ENCODE peak calls at places on chromosomes 16 and 17, in five cellular contexts. E is fibroblast of mammary gland, R is A549, H is fibroblast of pulmonary artery, L is dorsolateral prefrontal cortex. O is an unnamed sample.

GRCh38 chr17:83154311-83155127 is 75.1 kb downstream of the METRNL start:
- DNase-seq in E (no peak), R (no peak), H (no peak), L (no peak), O (no peak)

GRCh38 chr17:21371511-21372081 is 4.6 kb upstream of the KCNJ12 start:
- DNase-seq in E (no peak), R (no peak), H (no peak), L (no peak), O (no peak)

GRCh38 chr17:75365009-75365930 is 40.2 kb downstream of the GRB2 start:
- DNase-seq in E (no peak), R (no peak), H (no peak), L (no peak), O (no peak)

GRCh38 chr16:84281077-84281476 is 13.6 kb upstream of the WFDC1 start:
- DNase-seq in E (peak), R (no peak), H (peak), L (no peak), O (no peak)

GRCh38 chr17:17159571-17159970 is 46.6 kb downstream of the PLD6 start:
- DNase-seq in E (no peak), R (no peak), H (no peak), L (no peak), O (no peak)

GRCh38 chr16:64893386-64893785 is 228.5 kb downstream of the CDH11 start:
- DNase-seq in E (no peak), R (no peak), H (no peak), L (no peak), O (no peak)

GRCh38 chr16:27935076-27935475 is 128.4 kb downstream of the GSG1L start:
- DNase-seq in E (no peak), R (no peak), H (no peak), L (no peak), O (no peak)

GRCh38 chr16:83552193-83552592 is 255.6 kb upstream of the HSBP1 start:
- DNase-seq in E (peak), R (no peak), H (peak), L (no peak), O (no peak)

GRCh38 chr17:64384253-64385186 is 6.1 kb downstream of the PECAM1 start:
- DNase-seq in E (no peak), R (no peak), H (no peak), L (no peak), O (no peak)

GRCh38 chr17:7323731-7324437 is 5.3 kb downstream of the NEURL4 start:
- DNase-seq in E (peak), R (peak), H (peak), L (peak), O (peak)

GRCh38 chr16:87431926-87432325 is 39.8 kb downstream of the MAP1LC3B start:
- DNase-seq in E (peak), R (no peak), H (peak), L (peak), O (no peak)

GRCh38 chr17:65463242-65463641 is 98.2 kb downstream of the AXIN2 start:
- DNase-seq in E (peak), R (no peak), H (peak), L (no peak), O (no peak)

GRCh38 chr16:65809627-65810026 is 556.9 kb upstream of the CDH5 start:
- DNase-seq in E (no peak), R (no peak), H (no peak), L (no peak), O (no peak)

GRCh38 chr17:27906238-27906603 is 13.1 kb upstream of the LYRM9 start:
- DNase-seq in E (no peak), R (no peak), H (no peak), L (no peak), O (no peak)

GRCh38 chr17:19770985-19771710 is 23.1 kb upstream of the ALDH3A1 start:
- DNase-seq in E (no peak), R (no peak), H (no peak), L (no peak), O (no peak)

GRCh38 chr16:77225182-77225581 is 26.0 kb downstream of the SYCE1L start:
- DNase-seq in E (no peak), R (no peak), H (no peak), L (no peak), O (no peak)

GRCh38 chr16:89918453-89919347 is at the start of gene MC1R:
- DNase-seq in E (peak), R (peak), H (peak), L (no peak), O (no peak)

GRCh38 chr16:81873843-81874752 is 95.0 kb downstream of the PLCG2 start:
- DNase-seq in E (peak), R (peak), H (peak), L (peak), O (no peak)

GRCh38 chr16:46929378-46930332 is 43.8 kb downstream of the DNAJA2 start:
- DNase-seq in E (peak), R (peak), H (peak), L (peak), O (peak)

GRCh38 chr17:40686192-40686591 is 17.4 kb downstream of the KRT24 start:
- DNase-seq in E (no peak), R (no peak), H (no peak), L (no peak), O (no peak)

GRCh38 chr16:28279006-28279405 is 13.3 kb upstream of the SBK1 start:
- DNase-seq in E (no peak), R (no peak), H (no peak), L (no peak), O (no peak)

GRCh38 chr16:69150146-69150865 is 17.9 kb downstream of the UTP4 start:
- DNase-seq in E (peak), R (peak), H (peak), L (peak), O (no peak)

GRCh38 chr17:40253565-40253964 is 34.1 kb upstream of the CDC6 start:
- DNase-seq in E (no peak), R (no peak), H (no peak), L (no peak), O (no peak)

GRCh38 chr17:11300738-11301137 is 59.7 kb downstream of the SHISA6 start:
- DNase-seq in E (no peak), R (no peak), H (no peak), L (no peak), O (no peak)

GRCh38 chr16:1538804-1539520 is 5.5 kb downstream of the TMEM204 start:
- DNase-seq in E (no peak), R (no peak), H (no peak), L (no peak), O (peak)

GRCh38 chr17:17052462-17053221 is 10.4 kb downstream of the MPRIP start:
- DNase-seq in E (no peak), R (no peak), H (no peak), L (no peak), O (no peak)

GRCh38 chr17:45018514-45019176 is 32.8 kb downstream of the DCAKD start:
- DNase-seq in E (peak), R (no peak), H (no peak), L (peak), O (no peak)

GRCh38 chr17:45019177-45019711 is 32.2 kb downstream of the DCAKD start:
- DNase-seq in E (peak), R (peak), H (peak), L (peak), O (no peak)

GRCh38 chr17:45013021-45013997 is 38.1 kb downstream of the DCAKD start:
- DNase-seq in E (peak), R (no peak), H (no peak), L (no peak), O (no peak)

GRCh38 chr17:45016237-45016636 is 35.2 kb downstream of the DCAKD start:
- DNase-seq in E (no peak), R (no peak), H (no peak), L (no peak), O (no peak)

DNA sequence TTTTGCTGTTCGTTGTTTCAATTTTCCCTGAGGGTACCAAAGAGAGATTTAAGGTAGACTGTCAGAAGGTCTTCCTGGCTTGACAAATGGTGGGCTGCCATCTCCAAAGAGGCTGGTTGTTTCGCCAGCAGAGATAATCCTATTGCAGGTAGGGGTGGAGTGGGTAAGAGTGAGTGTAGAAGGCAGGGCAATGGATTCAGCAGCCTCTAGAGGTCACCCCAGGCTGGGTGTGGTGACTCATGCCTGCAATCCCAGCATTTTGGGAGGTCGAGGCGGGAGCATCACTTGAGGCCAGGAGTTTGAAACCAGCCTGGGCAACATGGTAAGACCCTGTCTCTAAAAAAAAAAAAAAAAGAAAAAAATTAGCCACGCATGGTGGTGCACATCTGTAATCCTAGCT is 34.6 kb downstream of the DCAKD start:
- DNase-seq in E (peak), R (peak), H (no peak), L (no peak), O (no peak)
- TF ChIP-seq CTCF in E (peak), R (peak), H (peak), L (no peak), O (peak)

DNA sequence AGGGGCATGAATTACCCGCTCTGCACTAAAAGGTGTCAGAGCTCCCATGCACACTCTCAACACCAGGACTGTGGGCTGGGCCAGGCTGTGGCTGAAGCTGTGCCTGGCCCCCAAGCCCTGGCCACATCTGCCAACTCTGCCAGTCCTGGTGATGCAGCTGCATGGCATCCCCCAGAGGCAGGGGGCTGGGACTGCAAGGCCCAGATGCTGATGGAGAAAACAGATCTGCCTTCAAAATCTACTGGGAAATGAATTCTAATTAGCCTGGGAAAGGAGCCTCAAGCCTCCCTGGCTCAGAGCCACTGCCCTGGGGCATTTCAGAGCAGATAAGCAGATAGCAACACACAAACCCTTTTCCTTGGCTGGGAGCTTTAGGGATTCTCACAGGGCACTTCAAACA is 3.4 kb downstream of the CHST6 start:
- DNase-seq in E (no peak), R (peak), H (no peak), L (peak), O (no peak)
- TF ChIP-seq CTCF in E (no peak), R (no peak), H (no peak), L (peak), O (no peak)

DNA sequence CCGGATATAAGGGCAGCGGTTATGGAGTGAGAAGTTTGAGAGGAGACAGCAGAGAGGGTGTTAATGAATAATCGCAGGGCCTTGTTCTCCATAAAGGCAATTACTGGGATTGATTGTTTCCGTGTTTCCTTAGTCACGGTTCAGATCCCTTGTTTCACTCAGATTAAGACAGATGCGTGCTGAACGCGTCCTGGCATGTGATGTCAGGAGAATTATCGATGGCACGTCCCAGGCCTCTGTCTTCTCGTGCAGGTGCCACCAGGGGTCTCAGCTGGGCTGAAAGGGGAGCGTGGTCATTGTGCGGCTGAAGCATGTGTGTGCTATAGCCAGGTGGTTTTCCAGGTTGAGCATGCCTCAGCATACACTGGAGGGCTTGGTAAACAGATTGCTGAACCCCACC is 142.4 kb upstream of the NOL11 start:
- DNase-seq in E (no peak), R (no peak), H (no peak), L (no peak), O (no peak)
- TF ChIP-seq CTCF in E (no peak), R (no peak), H (no peak), L (no peak), O (no peak)

GRCh38 chr16:48538746-48539484 is 71.1 kb downstream of the N4BP1 start:
- DNase-seq in E (no peak), R (no peak), H (no peak), L (no peak), O (no peak)
- TF ChIP-seq CTCF in E (peak), R (peak), H (peak), L (peak), O (no peak)

GRCh38 chr17:50048988-50049387 is 6.9 kb upstream of the ITGA3 start:
- DNase-seq in E (no peak), R (no peak), H (no peak), L (no peak), O (no peak)

GRCh38 chr17:50051082-50051576 is 4.8 kb upstream of the ITGA3 start:
- DNase-seq in E (peak), R (peak), H (peak), L (no peak), O (no peak)

GRCh38 chr17:50051606-50052005 is 4.3 kb upstream of the ITGA3 start:
- DNase-seq in E (peak), R (no peak), H (no peak), L (no peak), O (no peak)

GRCh38 chr17:50049636-50050035 is 6.3 kb upstream of the ITGA3 start:
- DNase-seq in E (peak), R (no peak), H (no peak), L (no peak), O (no peak)

GRCh38 chr17:50050431-50051032 is 5.4 kb upstream of the ITGA3 start:
- DNase-seq in E (no peak), R (no peak), H (no peak), L (no peak), O (no peak)
- TF ChIP-seq CTCF in E (no peak), R (peak), H (no peak), L (no peak), O (no peak)

GRCh38 chr17:12927541-12928425 is 90.0 kb downstream of the ELAC2 start:
- DNase-seq in E (peak), R (no peak), H (peak), L (no peak), O (no peak)

GRCh38 chr17:12924614-12925013 is 93.2 kb downstream of the ELAC2 start:
- DNase-seq in E (no peak), R (no peak), H (no peak), L (no peak), O (no peak)

GRCh38 chr17:12927001-12927400 is 90.8 kb downstream of the ELAC2 start:
- DNase-seq in E (no peak), R (no peak), H (no peak), L (no peak), O (no peak)

DNA sequence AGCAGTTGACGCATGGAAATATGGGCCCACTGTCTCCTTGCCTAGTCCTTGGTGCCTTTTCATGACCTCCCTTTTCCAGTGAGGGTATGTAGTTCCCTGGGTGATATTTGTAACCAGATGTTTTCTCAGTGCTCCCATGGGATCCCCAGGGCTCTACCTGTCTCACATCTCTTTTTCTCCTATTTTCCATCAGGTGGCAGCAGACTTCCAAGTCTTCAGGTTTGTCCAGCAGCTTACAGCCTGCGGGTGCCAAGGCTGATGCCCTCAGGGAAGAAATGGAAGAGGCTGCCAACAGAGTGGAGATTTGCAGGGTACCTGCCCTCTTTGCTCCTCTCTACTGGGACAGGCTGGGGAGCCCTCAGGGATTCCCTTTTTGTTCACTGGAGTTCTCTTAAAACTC is 89.1 kb downstream of the ELAC2 start:
- DNase-seq in E (peak), R (no peak), H (no peak), L (no peak), O (no peak)
- TF ChIP-seq CTCF in E (peak), R (peak), H (peak), L (peak), O (no peak)

DNA sequence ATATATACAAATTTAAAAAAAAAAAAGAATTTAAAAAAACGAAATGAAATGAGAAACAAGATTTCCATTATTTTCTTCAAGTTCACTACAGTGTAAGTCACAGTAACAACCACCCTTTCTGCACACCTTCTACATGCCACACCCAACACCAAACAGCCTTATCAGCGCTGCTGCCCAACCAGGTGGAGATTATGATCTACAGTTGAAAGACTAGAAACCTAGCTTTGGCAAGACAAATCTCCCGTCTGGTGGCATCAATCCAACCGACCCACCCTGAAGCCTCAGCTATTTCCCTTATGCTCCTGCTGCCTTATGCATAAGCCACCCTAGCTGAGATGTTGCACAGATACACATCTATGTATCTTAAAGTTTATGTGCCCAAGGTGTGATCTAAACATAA is 60.8 kb downstream of the PARN start:
- DNase-seq in E (no peak), R (no peak), H (no peak), L (no peak), O (no peak)
- TF ChIP-seq CTCF in E (no peak), R (no peak), H (no peak), L (no peak), O (no peak)

DNA sequence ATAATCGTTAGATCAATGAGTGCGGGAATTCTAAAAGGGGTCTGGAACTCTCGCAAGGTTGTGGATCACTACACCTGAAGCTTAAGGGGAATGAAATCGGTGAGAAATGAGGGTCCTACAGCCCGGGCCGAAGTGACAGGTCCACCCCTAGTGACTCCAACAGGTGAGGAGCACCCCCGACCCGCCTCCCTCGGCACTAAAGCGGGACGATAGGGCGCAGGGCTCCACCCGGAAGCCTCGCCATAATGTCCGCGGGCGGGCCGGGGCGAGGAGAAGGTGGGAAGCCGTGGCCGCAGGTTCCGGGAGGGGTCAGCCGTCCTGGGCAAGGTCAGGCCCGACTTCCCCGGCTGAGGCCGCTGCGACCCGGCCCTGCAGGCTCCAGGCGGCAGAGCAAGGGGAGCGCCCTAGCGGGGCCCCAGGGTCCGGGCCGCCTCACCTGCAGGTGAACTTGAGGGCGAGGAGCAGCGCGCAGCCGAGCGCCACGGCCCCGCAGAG is 569 bp downstream of the TXNDC11 start:
- DNase-seq in E (no peak), R (peak), H (no peak), L (no peak), O (no peak)
- TF ChIP-seq CTCF in E (no peak), R (no peak), H (no peak), L (no peak), O (no peak)

GRCh38 chr17:36706437-36706731 is 105.0 kb downstream of the MRM1 start:
- DNase-seq in E (no peak), R (no peak), H (no peak), L (no peak), O (no peak)

GRCh38 chr17:36703860-36704266 is 102.5 kb downstream of the MRM1 start:
- DNase-seq in E (peak), R (peak), H (peak), L (peak), O (no peak)

GRCh38 chr17:36707904-36708303 is 106.5 kb downstream of the MRM1 start:
- DNase-seq in E (no peak), R (no peak), H (no peak), L (no peak), O (no peak)

DNA sequence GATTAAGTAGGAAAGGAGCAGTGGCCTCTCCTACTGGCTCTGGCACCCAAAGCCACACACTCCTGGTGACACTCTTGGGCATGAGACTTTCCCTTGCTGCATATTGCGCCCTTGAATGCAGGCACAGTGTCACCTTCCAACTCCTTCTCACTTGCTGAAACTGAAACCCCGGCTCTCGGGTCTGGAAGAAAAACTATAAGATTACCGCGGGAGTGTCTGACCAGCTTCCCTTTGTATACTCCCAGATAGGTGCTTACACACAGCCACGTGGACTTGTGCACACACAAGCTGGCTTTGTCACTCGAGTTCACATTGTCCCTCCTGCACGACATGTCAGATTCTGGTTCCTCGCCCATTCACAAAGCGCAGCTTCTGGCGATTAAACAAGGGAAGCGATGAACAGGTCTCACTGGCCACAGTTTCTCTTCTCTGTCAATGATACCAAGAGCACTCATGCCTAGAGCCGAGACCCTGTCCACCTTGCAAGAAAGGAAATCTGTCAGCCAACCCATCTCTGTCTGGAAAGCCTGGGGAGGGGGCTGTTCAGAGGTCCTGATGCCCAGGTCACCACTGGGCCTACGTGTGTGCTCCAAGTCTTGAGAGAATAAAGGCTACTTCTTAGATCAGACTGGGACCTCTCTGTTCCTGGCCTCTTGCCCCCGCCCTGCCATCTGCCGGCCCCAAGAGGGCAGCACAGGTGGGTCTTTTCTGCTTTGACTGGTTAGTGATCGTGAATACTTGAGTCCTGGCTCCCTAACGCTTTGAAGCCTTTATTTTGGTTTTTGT is 104.5 kb downstream of the MRM1 start:
- DNase-seq in E (peak), R (peak), H (peak), L (no peak), O (peak)
- TF ChIP-seq CTCF in E (peak), R (peak), H (peak), L (peak), O (peak)

O was measured in D721Med.